ENCODE peak calls at places on chromosomes 2 and 18, in five cellular contexts. U is right lobe of liver, N is A549, X is tibial artery, F is astrocyte of the cerebellum. K is an unnamed sample.

GRCh38 chr18:36624451-36625167 is 204.2 kb downstream of the TPGS2 start:
- DNase-seq in U (no peak), N (no peak), X (no peak), F (no peak), K (no peak)

GRCh38 chr18:23487738-23488625 is 15.3 kb upstream of the RMC1 start:
- DNase-seq in U (no peak), X (no peak), N (no peak), F (no peak), K (no peak)

GRCh38 chr18:76564117-76564516 is 69.1 kb upstream of the ZNF516 start:
- DNase-seq in X (no peak), F (peak; percentile 33), U (no peak), N (no peak), K (peak; percentile 28)

GRCh38 chr2:6506311-6507258 is 359.1 kb downstream of the CMPK2 start:
- DNase-seq in U (no peak), F (peak; percentile 71), X (no peak), N (no peak), K (peak; percentile 36)

GRCh38 chr18:10454800-10455550 is 540 bp downstream of the APCDD1 start:
- DNase-seq in X (no peak), U (no peak), F (no peak), N (peak; percentile 1), K (no peak)

GRCh38 chr2:137644689-137645088 is 319.6 kb upstream of the HNMT start:
- DNase-seq in X (no peak), U (no peak), F (no peak), N (no peak), K (no peak)

GRCh38 chr2:62344472-62344871 is 148.6 kb downstream of the B3GNT2 start:
- DNase-seq in N (no peak), F (no peak), U (no peak), X (no peak), K (no peak)

GRCh38 chr2:195805283-195805976 is 148.4 kb downstream of the SLC39A10 start:
- DNase-seq in X (no peak), F (no peak), U (no peak), N (no peak), K (no peak)

GRCh38 chr18:54843302-54843701 is 15.0 kb downstream of the RAB27B start:
- DNase-seq in N (no peak), F (no peak), U (no peak), X (no peak), K (peak; percentile 36)

GRCh38 chr18:46485675-46486200 is 171.3 kb downstream of the LOXHD1 start:
- DNase-seq in X (no peak), N (no peak), U (no peak), F (no peak), K (no peak)

GRCh38 chr2:130835766-130836015 is 1.0 kb upstream of the ARHGEF4 start:
- DNase-seq in N (no peak), F (no peak), U (no peak), X (no peak), K (no peak)

GRCh38 chr2:130834923-130835765 is 1.6 kb upstream of the ARHGEF4 start:
- DNase-seq in U (no peak), N (no peak), X (no peak), F (no peak), K (no peak)

GRCh38 chr2:130837811-130838565 is 1.3 kb downstream of the ARHGEF4 start:
- DNase-seq in U (no peak), X (no peak), F (no peak), N (no peak), K (no peak)

GRCh38 chr2:130837175-130837810 is 579 bp downstream of the ARHGEF4 start:
- DNase-seq in F (no peak), N (no peak), X (no peak), U (no peak), K (no peak)

DNA sequence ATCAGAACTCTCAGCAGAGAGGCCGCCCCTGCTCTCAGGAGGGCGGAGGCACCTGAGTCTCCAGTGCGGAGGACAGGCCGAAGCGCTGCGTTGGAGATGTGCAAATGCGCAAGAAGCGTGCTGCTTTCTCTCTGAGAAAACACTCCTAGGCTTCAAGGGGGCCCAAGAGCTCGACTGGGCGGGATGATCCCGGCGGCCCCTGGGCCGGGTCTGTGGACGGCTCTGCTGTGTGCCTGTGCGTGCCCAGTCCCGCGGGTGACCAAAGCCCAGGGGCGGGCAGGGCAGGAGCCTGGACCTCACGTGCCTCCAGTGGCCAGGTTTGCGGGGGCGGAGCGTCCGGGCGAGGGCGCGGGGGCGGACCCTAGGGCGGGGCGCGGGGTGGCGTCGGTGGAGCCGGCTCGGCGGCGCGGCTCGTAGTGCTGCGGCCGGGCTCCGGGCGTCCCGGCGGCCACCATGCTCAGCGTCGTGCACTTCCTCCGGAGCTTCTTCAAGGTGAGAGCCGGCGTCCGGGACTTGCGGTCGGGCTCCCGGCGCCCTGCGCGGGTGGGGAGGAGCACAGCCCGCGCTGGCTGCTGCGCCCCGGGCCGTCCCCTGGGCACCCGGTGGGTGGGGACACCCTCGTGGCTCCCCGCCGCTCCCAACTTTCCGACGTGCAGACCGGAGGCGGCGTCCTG is at the start of gene ARHGEF4:
- DNase-seq in X (no peak), F (no peak), N (peak; percentile 49), U (peak; percentile 70), K (no peak)
- H3K4me3 ChIP-seq in X (peak within 1 kb of the TSS; percentile 39), F (peak within 1 kb of the TSS; percentile 31), N (peak within 1 kb of the TSS; percentile 61), U (peak within 1 kb of the TSS; percentile 25), K (peak within 1 kb of the TSS; percentile 17)

GRCh38 chr2:234271342-234271741 is 220.8 kb downstream of the SPP2 start:
- DNase-seq in N (no peak), U (no peak), F (no peak), X (no peak), K (no peak)
- TF ChIP-seq CTCF in N (no peak), U (no peak), F (peak; percentile 15), X (no peak), K (peak; percentile 25)

DNA sequence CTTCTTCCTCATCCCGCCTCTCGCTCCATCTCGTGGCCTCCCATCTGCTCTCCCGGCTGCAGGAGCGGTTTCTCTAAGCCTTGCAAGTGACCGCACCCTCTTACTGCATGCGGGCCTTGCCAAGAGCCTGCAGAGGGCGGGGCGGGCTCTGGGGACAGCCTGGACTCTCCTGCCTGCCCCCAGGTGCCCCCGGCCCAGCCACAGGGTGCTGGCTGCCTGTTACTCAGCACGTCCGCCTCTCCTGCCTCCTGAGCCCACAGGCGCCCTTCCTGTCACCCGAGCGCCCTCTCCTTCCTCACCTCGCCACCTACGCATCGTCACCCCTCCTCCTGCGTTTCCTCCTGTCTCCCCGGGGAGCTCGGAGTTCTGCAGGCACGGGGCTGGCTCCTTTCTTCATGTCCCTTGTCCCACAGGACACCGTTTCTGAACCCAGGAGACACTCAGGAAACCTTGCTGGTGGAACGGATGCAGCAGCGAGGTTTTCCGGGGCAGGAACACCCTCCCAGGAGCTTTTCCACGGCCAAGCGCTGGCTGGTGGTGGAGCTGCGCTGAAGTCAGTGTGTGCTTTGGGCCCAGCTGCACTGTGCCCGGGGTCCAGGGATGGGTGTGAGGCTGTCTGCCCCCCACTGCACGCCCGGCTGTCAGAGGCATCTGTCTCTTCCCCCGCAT is 28.5 kb downstream of the HPCAL1 start:
- DNase-seq in F (no peak), N (peak; percentile 81), X (peak; percentile 40), U (no peak), K (no peak)
- H3K4me3 ChIP-seq in F (no peak overlapping the region), N (peak overlapping the region; percentile 25), X (peak overlapping the region; percentile 7), U (no peak overlapping the region), K (no peak overlapping the region)

GRCh38 chr2:105403785-105404698 is 5.2 kb upstream of the FHL2 start:
- DNase-seq in U (no peak), F (peak; percentile 59), N (peak; percentile 67), X (no peak), K (peak; percentile 75)
- TF ChIP-seq CTCF in U (no peak), F (peak; percentile 48), N (peak; percentile 37), X (no peak), K (peak; percentile 73)

K was measured in brain microvascular endothelial cell.